ENCODE peak calls at places on chromosomes 12 and 14, in four cellular contexts. E, C, N and M are unnamed samples.

GRCh38 chr14:96592591-96593388 is 90.6 kb downstream of the PAPOLA start:
- DNase-seq in C (peak), E (peak), N (peak), M (peak)

GRCh38 chr14:55684956-55685584 is 105.1 kb downstream of the KTN1 start:
- DNase-seq in C (no peak), E (no peak), N (peak), M (no peak)

GRCh38 chr14:51836417-51836816 is 24.0 kb upstream of the GNG2 start:
- DNase-seq in C (no peak), E (no peak), N (no peak), M (no peak)

GRCh38 chr12:24617471-24617870 is 331.4 kb downstream of the BCAT1 start:
- DNase-seq in E (no peak), N (peak), C (no peak), M (peak)

GRCh38 chr14:52272375-52272774 is 4.9 kb downstream of the PTGDR start:
- DNase-seq in E (no peak), C (no peak), N (peak), M (peak)

GRCh38 chr14:56716705-56717104 is 93.6 kb downstream of the OTX2 start:
- DNase-seq in E (no peak), N (no peak), C (no peak), M (no peak)

GRCh38 chr14:95835331-95835730 is 41.3 kb upstream of the TUNAR start:
- DNase-seq in N (no peak), C (no peak), E (no peak), M (no peak)

GRCh38 chr12:4118601-4119156 is 154.9 kb upstream of the CCND2 start:
- DNase-seq in N (no peak), E (no peak), C (no peak), M (no peak)

GRCh38 chr12:25675808-25676207 is 122.7 kb upstream of the LMNTD1 start:
- DNase-seq in C (no peak), N (no peak), E (no peak), M (no peak)

GRCh38 chr14:81618695-81619094 is 85.0 kb upstream of the SEL1L start:
- DNase-seq in N (no peak), E (no peak), C (no peak), M (no peak)

GRCh38 chr12:52267266-52267665 is 7.2 kb upstream of the KRT86 start:
- DNase-seq in N (no peak), E (no peak), C (no peak), M (no peak)

GRCh38 chr12:87160848-87161601 is 868.2 kb downstream of the C12orf50 start:
- DNase-seq in C (no peak), E (no peak), N (no peak), M (no peak)

GRCh38 chr14:87712386-87713113 is 280.4 kb downstream of the GALC start:
- DNase-seq in N (no peak), C (no peak), E (no peak), M (no peak)

GRCh38 chr12:20561886-20562285 is 133.2 kb upstream of the SLCO1C1 start:
- DNase-seq in C (no peak), E (no peak), N (peak), M (peak)

GRCh38 chr12:57741413-57741789 is 2.9 kb upstream of the AGAP2 start:
- DNase-seq in N (no peak), E (no peak), C (no peak), M (no peak)

GRCh38 chr12:27705263-27705662 is 5.4 kb upstream of the MRPS35 start:
- DNase-seq in N (no peak), C (no peak), E (no peak), M (no peak)

GRCh38 chr12:107594995-107595394 is 90.6 kb upstream of the PWP1 start:
- DNase-seq in C (no peak), E (no peak), N (peak), M (no peak)

GRCh38 chr12:76551482-76551888 is 8.1 kb downstream of the OSBPL8 start:
- DNase-seq in E (no peak), C (no peak), N (no peak), M (no peak)

GRCh38 chr12:54201001-54201794 is 12.4 kb upstream of the SMUG1 start:
- DNase-seq in E (peak), N (peak), C (peak), M (peak)

GRCh38 chr12:118377891-118378470 is 1.6 kb downstream of the SUDS3 start:
- DNase-seq in N (peak), E (peak), C (peak), M (peak)

GRCh38 chr14:23407516-23408306 is at the start of gene MYH6:
- DNase-seq in N (no peak), C (no peak), E (no peak), M (no peak)

GRCh38 chr14:105168979-105169507 is 467 bp upstream of the JAG2 start:
- DNase-seq in C (no peak), E (no peak), N (no peak), M (peak)

GRCh38 chr12:52417742-52418141 is 11.6 kb upstream of the KRT82 start:
- DNase-seq in E (no peak), C (no peak), N (no peak), M (no peak)

GRCh38 chr12:103798586-103798985 is 42.4 kb downstream of the NT5DC3 start:
- DNase-seq in N (no peak), C (no peak), E (no peak), M (no peak)

GRCh38 chr14:92704036-92704804 is 44.2 kb downstream of the LGMN start:
- DNase-seq in C (peak), E (no peak), N (no peak), M (no peak)

GRCh38 chr14:51870620-51871019 is 10.2 kb downstream of the GNG2 start:
- DNase-seq in C (no peak), E (no peak), N (no peak), M (no peak)

GRCh38 chr14:104601786-104602185 is 2.8 kb downstream of the TMEM179 start:
- DNase-seq in E (peak), C (no peak), N (no peak), M (no peak)

GRCh38 chr12:127052491-127053232 is 1214.3 kb upstream of the TMEM132C start:
- DNase-seq in E (no peak), C (no peak), N (peak), M (no peak)

GRCh38 chr14:31829256-31829923 is 247.7 kb upstream of the ARHGAP5 start:
- DNase-seq in N (peak), C (no peak), E (no peak), M (peak)

GRCh38 chr12:123384318-123384993 is 524 bp downstream of the KMT5A start:
- DNase-seq in C (no peak), N (peak), E (no peak), M (no peak)
- TF ChIP-seq CTCF in C (no peak), N (no peak), E (no peak), M (no peak)

DNA sequence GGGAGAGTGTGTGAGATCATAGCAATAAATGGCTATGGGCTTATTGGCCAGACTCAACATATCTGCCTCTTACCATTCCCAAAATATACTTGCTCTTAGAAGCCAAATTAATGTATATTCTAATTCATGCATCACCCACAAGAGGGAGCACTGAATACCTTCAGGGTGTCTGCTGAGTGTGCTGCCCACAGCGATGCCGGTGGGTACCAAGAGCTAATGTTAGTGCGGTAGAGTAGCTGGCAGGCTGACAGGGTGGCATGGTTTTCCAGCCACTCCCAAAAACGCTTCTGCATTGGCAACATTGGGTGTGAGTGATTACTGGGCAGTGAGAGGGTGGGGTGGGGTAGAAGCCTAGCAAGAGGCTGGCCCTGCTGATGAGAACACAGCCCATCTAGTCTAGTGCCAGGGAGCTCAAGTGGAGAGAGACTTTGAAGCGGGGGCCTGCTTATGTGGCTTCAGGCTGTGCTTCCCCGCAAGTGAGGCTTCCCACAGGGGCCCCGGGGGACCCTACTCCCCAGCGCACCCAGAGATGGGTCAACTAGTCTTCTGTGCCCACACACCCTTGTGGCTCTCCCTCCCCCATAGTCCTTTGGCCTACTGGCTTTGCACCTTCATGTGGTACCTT is 9.2 kb upstream of the PLEKHD1 start:
- DNase-seq in C (no peak), E (no peak), N (peak), M (peak)
- TF ChIP-seq CTCF in C (no peak), E (no peak), N (peak), M (peak)

GRCh38 chr12:31245822-31246469 is 80.0 kb downstream of the SINHCAF start:
- DNase-seq in E (no peak), C (no peak), N (peak), M (peak)
- TF ChIP-seq CTCF in E (no peak), C (no peak), N (peak), M (peak)

GRCh38 chr14:22319526-22320352 is 269.3 kb downstream of the DAD1 start:
- DNase-seq in N (peak), C (peak), E (no peak), M (peak)
- TF ChIP-seq CTCF in N (peak), C (peak), E (peak), M (peak)

GRCh38 chr14:74800780-74801179 is 37.7 kb downstream of the YLPM1 start:
- DNase-seq in E (no peak), N (no peak), C (no peak), M (no peak)
- TF ChIP-seq CTCF in E (no peak), N (no peak), C (no peak), M (no peak)

DNA sequence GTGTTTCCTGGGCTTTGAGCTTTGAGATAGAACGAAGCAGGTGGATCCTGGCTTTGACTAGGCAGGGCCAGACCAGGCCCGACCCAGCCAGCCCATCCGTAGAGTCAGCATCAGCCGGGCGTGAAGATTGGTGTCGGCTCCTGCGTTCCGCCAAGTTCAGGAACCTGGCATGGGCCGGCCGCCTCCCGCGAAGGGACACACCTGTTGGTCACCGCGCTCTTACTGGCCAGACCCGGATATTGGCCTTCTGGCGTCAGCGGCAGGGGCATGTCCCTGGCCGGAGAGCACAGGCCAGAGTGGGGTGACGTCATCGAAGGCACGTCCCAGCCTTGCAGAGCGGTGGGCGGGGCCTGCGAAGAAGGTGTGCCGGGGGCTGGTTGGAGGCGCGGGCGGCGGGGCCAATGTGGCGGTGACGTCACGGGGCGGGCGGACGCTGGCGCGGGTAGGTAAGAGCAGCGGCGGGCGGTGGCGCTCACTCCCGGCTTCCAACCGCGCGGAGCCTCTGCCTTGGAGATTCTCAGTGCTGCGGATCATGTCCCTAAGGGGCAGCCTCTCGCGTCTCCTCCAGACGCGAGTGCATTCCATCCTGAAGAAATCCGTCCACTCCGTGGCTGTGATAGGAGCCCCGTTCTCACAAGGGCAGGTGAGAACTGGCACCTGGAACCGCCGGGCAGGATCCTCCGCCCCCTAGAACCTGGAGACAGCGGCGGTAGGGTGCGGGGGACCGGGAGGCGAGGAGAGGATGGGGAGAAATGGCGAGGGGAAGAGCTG is at the start of gene ARG2:
- DNase-seq in C (peak), N (peak), E (peak), M (peak)
- TF ChIP-seq CTCF in C (peak), N (no peak), E (no peak), M (peak)

GRCh38 chr12:71124833-71125460 is 32.9 kb downstream of the TSPAN8 start:
- DNase-seq in N (no peak), E (no peak), C (no peak), M (no peak)
- TF ChIP-seq CTCF in N (no peak), E (no peak), C (no peak), M (no peak)

DNA sequence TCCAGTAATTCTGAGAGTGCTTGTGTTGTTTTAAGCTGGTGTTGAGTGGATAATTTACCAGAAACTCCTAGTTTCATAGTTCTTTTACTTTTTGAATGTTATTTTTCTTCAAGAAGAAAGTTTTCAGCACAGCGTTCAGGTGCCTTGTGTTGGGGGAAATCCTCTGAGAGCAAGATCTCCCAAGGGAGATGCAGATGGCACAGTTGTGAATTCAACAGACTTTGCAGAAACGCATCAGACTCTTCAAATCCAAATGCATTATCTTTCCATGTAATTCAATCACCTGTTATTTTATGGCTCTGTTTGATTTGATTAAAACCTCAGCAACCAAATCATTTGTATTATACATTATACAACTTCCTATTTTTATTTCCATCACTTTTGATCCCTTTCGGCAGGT is 439.9 kb downstream of the EGLN3 start:
- DNase-seq in N (no peak), E (no peak), C (no peak), M (no peak)
- TF ChIP-seq CTCF in N (no peak), E (no peak), C (no peak), M (no peak)

DNA sequence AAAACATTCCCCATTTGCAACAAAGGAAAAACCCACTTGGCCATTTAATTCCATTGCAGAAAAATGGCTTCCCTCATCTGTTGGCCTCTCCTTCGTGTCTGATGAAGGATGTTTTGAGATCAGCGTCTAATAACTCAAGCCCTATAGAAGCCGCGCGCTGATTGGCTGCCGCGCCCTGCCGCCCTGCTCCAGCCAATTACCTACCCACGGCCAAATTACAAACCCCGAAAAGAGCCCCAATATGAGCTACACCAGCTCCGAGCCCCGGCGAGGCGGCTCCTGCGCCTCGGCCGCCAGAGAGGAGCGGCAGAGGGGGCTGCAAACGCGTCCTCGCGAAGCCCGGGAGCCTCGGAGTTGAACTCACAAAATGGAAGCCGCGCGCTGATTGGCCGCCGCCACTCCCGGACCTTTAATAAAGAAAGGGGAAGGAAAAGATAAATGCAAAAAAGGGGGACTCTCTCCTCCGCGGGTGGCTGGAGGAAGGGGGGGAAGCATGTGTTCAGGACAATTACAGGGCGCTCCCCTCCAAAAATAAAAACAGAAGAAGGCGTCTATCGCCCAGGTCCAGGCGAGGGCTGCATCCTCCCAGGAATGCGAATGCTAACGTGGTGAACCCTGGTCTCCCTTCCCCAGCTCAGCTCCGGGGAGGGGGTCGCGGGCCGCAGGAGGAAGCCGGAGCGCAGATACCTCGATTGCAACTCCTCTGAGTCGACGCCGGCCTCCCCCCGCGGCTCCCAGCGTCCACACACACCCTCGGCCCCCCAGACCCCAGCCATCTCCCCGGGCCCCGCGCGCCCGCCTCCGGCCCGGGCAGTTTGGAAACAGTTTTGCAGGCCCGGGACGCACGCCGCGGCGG is 738 bp upstream of the SETD1B start:
- DNase-seq in E (peak), C (peak), N (peak), M (peak)
- TF ChIP-seq CTCF in E (no peak), C (no peak), N (no peak), M (no peak)

DNA sequence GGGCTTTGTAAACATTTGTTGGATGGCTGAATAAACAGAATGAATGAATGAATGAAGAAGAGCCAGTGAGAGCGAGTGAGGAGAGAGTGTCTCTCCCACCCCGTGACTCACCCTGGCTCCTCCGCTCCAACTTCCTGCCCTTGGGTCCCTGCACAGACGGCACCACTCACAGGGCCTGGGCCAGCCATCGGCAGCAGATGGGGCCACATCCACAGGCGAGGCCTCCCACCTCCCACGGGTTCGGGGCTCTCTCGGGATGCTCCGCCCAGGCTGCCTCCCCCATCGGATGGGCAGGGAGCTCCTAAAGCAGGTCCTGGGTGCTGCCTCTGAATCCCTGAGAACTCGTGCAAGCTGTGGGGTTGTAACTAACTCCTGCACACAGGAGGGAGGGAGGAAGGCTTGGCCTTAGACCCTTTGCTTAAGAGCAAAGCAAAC is 41.3 kb downstream of the CCNK start:
- DNase-seq in N (peak), C (no peak), E (no peak), M (no peak)
- TF ChIP-seq CTCF in N (no peak), C (no peak), E (no peak), M (no peak)